ENCODE peak calls at places on chromosomes 12 and 14, in four cellular contexts. B is GM12878, F is heart right ventricle, N is kidney epithelial cell. M is an unnamed sample.

GRCh38 chr14:72476657-72477499 is 417.0 kb downstream of the DPF3 start:
- DNase-seq in B (peak; percentile 100), F (no peak), N (peak; percentile 95), M (peak; percentile 16)

GRCh38 chr14:23009939-23010718 is at the start of gene C14orf93:
- DNase-seq in B (no peak), F (peak; percentile 87), N (no peak), M (no peak)

GRCh38 chr12:88325076-88325827 is 183.1 kb downstream of the TMTC3 start:
- DNase-seq in B (no peak), F (no peak), N (peak; percentile 88), M (peak; percentile 65)

GRCh38 chr12:40616383-40616900 is 75.8 kb upstream of the CNTN1 start:
- DNase-seq in B (no peak), F (no peak), N (no peak), M (no peak)

GRCh38 chr12:91965781-91966180 is 179.9 kb downstream of the BTG1 start:
- DNase-seq in B (no peak), F (no peak), N (no peak), M (no peak)

GRCh38 chr14:96424104-96424989 is 32.4 kb downstream of the AK7 start:
- DNase-seq in B (peak; percentile 45), F (peak; percentile 31), N (no peak), M (peak; percentile 26)

GRCh38 chr12:45729233-45730115 is at the start of gene ARID2:
- DNase-seq in B (no peak), F (peak; percentile 70), N (no peak), M (no peak)

GRCh38 chr12:68259318-68259940 is 6.0 kb upstream of the IL22 start:
- DNase-seq in B (peak; percentile 24), F (no peak), N (peak; percentile 91), M (peak; percentile 85)

GRCh38 chr14:89429206-89430091 is 12.4 kb upstream of the FOXN3 start:
- DNase-seq in B (no peak), F (no peak), N (peak; percentile 44), M (no peak)

GRCh38 chr12:51744235-51744634 is 104.3 kb downstream of the FIGNL2 start:
- DNase-seq in B (no peak), F (no peak), N (no peak), M (no peak)

GRCh38 chr12:116933101-116933500 is 22.4 kb downstream of the FBXW8 start:
- DNase-seq in B (no peak), F (no peak), N (no peak), M (no peak)

GRCh38 chr12:52415870-52416750 is 10.0 kb upstream of the KRT82 start:
- DNase-seq in B (no peak), F (no peak), N (no peak), M (peak; percentile 2)

GRCh38 chr12:82361461-82361915 is 3.2 kb downstream of the METTL25 start:
- DNase-seq in B (no peak), F (peak; percentile 17), N (no peak), M (no peak)

GRCh38 chr14:55713496-55713895 is 133.5 kb downstream of the KTN1 start:
- DNase-seq in B (no peak), F (no peak), N (no peak), M (no peak)

GRCh38 chr12:66087365-66087943 is 43.1 kb downstream of the LLPH start:
- DNase-seq in B (no peak), F (peak; percentile 21), N (no peak), M (no peak)

GRCh38 chr12:38282886-38283285 is 33.7 kb upstream of the ALG10B start:
- DNase-seq in B (no peak), F (no peak), N (peak; percentile 37), M (no peak)

GRCh38 chr12:44377443-44378160 is 498.5 kb downstream of the NELL2 start:
- DNase-seq in B (no peak), F (no peak), N (no peak), M (no peak)

GRCh38 chr14:34374998-34375740 is 86.9 kb downstream of the SPTSSA start:
- DNase-seq in B (no peak), F (no peak), N (no peak), M (no peak)

DNA sequence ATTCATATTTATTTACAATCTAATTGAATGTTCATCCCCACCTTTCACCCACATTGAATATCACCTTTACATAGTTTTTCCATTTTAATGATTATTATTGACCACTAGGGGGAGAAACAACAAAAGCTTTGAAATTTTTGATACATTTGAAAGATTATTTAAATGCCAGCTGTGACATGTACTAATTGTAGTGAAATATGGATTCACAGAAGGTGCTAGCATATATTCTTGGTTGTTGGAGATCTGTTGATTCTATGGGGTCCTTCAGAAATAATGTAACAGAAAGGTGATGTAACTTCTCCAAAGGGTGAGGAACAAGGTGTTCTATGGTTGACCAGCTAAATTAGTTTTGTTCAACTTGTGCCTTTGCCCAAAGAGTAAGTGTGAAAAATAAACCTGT is 22.4 kb upstream of the GPR33 start:
- DNase-seq in B (no peak), F (no peak), N (no peak), M (no peak)
- TF ChIP-seq CTCF in B (peak; percentile 26), F (peak; percentile 85), N (peak; percentile 19), M (peak; percentile 39)

DNA sequence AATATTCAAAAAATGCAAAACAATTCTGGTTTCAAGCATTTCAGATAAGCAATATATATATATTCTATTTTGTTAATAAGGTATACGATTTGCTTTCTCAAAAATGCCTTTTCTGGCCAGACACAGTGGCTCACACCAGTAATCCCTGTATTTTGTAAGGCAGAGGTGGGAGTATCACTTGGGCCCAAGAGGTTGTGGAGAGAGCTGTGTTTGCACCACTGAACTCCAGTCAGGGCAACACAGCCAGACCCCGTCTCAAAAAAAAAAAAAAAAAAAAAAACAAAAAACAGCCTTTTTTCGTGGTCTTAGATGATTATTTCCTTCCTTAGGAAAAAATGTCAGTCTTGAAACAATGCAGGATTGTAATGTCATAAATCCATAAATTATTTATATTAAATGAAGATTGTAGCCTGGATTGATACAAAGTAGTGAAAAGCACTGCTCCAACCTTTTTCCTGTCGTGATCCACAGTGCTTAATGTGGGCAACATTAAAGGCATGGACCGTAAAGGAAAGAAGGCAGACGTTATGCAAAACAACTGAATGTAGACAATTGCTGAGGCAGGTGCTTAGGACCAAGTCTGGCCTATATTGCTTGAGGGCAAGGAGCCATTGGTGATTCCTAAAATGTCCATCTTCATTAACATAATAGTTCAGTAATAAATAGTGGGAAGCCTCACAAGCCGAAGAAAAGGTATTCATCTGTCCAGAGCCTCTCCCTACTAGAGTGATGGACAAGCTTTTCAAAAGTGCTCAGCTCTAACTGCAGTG is 36.8 kb downstream of the RAD52 start:
- DNase-seq in B (no peak), F (no peak), N (no peak), M (no peak)
- TF ChIP-seq CTCF in B (no peak), F (no peak), N (no peak), M (no peak)

GRCh38 chr12:108690799-108691153 is 40.5 kb downstream of the CORO1C start:
- DNase-seq in B (no peak), F (no peak), N (no peak), M (no peak)

GRCh38 chr12:108691154-108691994 is 39.9 kb downstream of the CORO1C start:
- DNase-seq in B (peak; percentile 63), F (peak; percentile 89), N (peak; percentile 96), M (peak; percentile 93)

GRCh38 chr12:108690191-108690518 is 41.2 kb downstream of the CORO1C start:
- DNase-seq in B (no peak), F (no peak), N (no peak), M (no peak)

GRCh38 chr12:108691995-108692808 is 39.1 kb downstream of the CORO1C start:
- DNase-seq in B (no peak), F (peak; percentile 24), N (no peak), M (no peak)

DNA sequence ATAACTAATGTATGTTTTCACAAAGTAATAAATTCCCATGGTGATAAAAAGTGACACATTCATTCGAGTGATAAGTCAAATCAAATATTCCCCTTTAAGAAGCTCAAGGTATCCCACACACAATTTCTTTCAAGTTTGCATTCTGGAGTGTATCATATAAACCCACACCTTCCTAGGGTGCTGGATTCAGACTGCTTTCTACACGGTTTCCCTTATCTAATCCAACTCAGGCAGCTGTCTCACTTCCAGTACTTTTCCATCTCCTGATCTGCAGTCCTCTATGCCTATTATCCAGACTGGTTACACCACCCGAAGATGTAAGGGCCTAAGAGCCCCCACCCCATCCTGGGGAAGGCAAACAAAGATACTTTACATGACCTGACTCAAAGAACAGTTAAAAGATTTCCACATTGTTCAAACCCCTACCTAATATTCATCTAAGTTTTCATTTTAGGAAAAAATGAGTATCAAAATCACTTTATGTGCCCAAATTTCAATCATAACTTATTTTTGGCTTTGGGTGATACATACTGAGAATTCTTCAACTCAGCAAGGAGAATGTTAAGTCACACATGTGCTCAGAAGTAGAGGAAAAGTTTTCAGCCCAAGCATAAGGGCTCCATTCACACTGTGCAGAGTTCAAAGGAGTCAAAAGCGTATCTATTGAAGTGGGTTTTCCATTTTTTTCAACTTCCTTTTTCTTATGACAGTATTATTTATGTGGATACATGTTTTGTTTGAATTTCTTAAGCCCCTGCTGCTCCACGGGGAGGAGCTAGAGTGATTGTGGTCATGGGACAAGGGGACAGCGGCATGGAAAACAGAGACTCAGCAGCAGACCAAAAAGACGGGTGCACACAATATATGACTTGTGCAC is 41.8 kb downstream of the CORO1C start:
- DNase-seq in B (no peak), F (no peak), N (no peak), M (no peak)
- TF ChIP-seq CTCF in B (no peak), F (peak; percentile 45), N (no peak), M (peak; percentile 31)

GRCh38 chr12:54661048-54661447 is 12.9 kb upstream of the DCD start:
- DNase-seq in B (no peak), F (no peak), N (no peak), M (no peak)

GRCh38 chr12:54660320-54660962 is 12.3 kb upstream of the DCD start:
- DNase-seq in B (no peak), F (peak; percentile 27), N (no peak), M (no peak)

GRCh38 chr12:54657048-54657696 is 9.0 kb upstream of the DCD start:
- DNase-seq in B (no peak), F (no peak), N (no peak), M (no peak)

GRCh38 chr12:54662028-54662427 is 13.9 kb upstream of the DCD start:
- DNase-seq in B (no peak), F (no peak), N (no peak), M (no peak)

GRCh38 chr12:54658306-54659264 is 10.4 kb upstream of the DCD start:
- DNase-seq in B (no peak), F (no peak), N (no peak), M (no peak)
- TF ChIP-seq CTCF in B (peak; percentile 81), F (peak; percentile 22), N (peak; percentile 61), M (peak; percentile 54)

GRCh38 chr14:50231475-50232275 is at the start of gene SOS2:
- DNase-seq in B (peak; percentile 43), F (peak; percentile 88), N (peak; percentile 31), M (peak; percentile 39)
- TF ChIP-seq CTCF in B (no peak), F (no peak), N (no peak), M (no peak)

GRCh38 chr12:112855375-112855774 is 51.4 kb upstream of the OAS1 start:
- DNase-seq in B (no peak), F (no peak), N (no peak), M (no peak)
- TF ChIP-seq CTCF in B (peak; percentile 21), F (no peak), N (no peak), M (peak; percentile 38)